ENCODE peak calls at places on chromosome 7, in five cellular contexts. One of them, this sample, is unnamed. For H3K4me1, the result is how much of the 10 kb centered on the place peaks cover.

GRCh38 chr7:20301311-20301939 is 29.3 kb upstream of the ITGB8 start:
- DNase-seq in breast epithelium: no peak
- DNase-seq in GM23338: no peak
- DNase-seq in prostate gland: no peak
- DNase-seq in HCT116: no peak
- DNase-seq in this sample: no peak

GRCh38 chr7:6422926-6423632 is 24.7 kb downstream of the DAGLB start:
- DNase-seq in breast epithelium: no peak
- DNase-seq in GM23338: no peak
- DNase-seq in prostate gland: no peak
- DNase-seq in HCT116: no peak
- DNase-seq in this sample: no peak

GRCh38 chr7:138115047-138115446 is 38.8 kb downstream of the AKR1D1 start:
- DNase-seq in breast epithelium: no peak
- DNase-seq in GM23338: no peak
- DNase-seq in prostate gland: no peak
- DNase-seq in HCT116: no peak
- DNase-seq in this sample: no peak

GRCh38 chr7:99257675-99258074 is 15.0 kb upstream of the MYH16 start:
- DNase-seq in breast epithelium: no peak
- DNase-seq in GM23338: no peak
- DNase-seq in prostate gland: no peak
- DNase-seq in HCT116: no peak
- DNase-seq in this sample: no peak

GRCh38 chr7:128869138-128869943 is 6.7 kb downstream of the ATP6V1F start:
- DNase-seq in breast epithelium: no peak
- DNase-seq in GM23338: peak
- DNase-seq in prostate gland: peak
- DNase-seq in HCT116: no peak
- DNase-seq in this sample: peak

GRCh38 chr7:74490546-74490945 is 36.8 kb downstream of the GTF2IRD1 start:
- DNase-seq in breast epithelium: no peak
- DNase-seq in GM23338: no peak
- DNase-seq in prostate gland: no peak
- DNase-seq in HCT116: no peak
- DNase-seq in this sample: no peak

GRCh38 chr7:87212478-87212877 is 7.1 kb downstream of the TMEM243 start:
- DNase-seq in breast epithelium: no peak
- DNase-seq in GM23338: no peak
- DNase-seq in prostate gland: no peak
- DNase-seq in HCT116: no peak
- DNase-seq in this sample: no peak

GRCh38 chr7:50339990-50340500 is 35.5 kb downstream of the IKZF1 start:
- DNase-seq in breast epithelium: no peak
- DNase-seq in GM23338: peak
- DNase-seq in prostate gland: no peak
- DNase-seq in HCT116: no peak
- DNase-seq in this sample: peak

GRCh38 chr7:26705567-26705966 is 158.8 kb downstream of the SKAP2 start:
- DNase-seq in breast epithelium: no peak
- DNase-seq in GM23338: no peak
- DNase-seq in prostate gland: peak
- DNase-seq in HCT116: no peak
- DNase-seq in this sample: no peak

GRCh38 chr7:68706291-68706690 is 892.0 kb upstream of the AUTS2 start:
- DNase-seq in breast epithelium: no peak
- DNase-seq in GM23338: no peak
- DNase-seq in prostate gland: no peak
- DNase-seq in HCT116: no peak
- DNase-seq in this sample: no peak

GRCh38 chr7:14761506-14762296 is 140.8 kb downstream of the DGKB start:
- DNase-seq in breast epithelium: no peak
- DNase-seq in GM23338: no peak
- DNase-seq in prostate gland: peak
- DNase-seq in HCT116: no peak
- DNase-seq in this sample: peak

GRCh38 chr7:31065021-31065593 is 13.0 kb downstream of the ADCYAP1R1 start:
- DNase-seq in breast epithelium: no peak
- DNase-seq in GM23338: peak
- DNase-seq in prostate gland: no peak
- DNase-seq in HCT116: no peak
- DNase-seq in this sample: no peak

GRCh38 chr7:139332960-139333359 is 8.2 kb upstream of the FMC1 start:
- DNase-seq in breast epithelium: no peak
- DNase-seq in GM23338: no peak
- DNase-seq in prostate gland: peak
- DNase-seq in HCT116: no peak
- DNase-seq in this sample: no peak

GRCh38 chr7:66952343-66953043 is 31.5 kb downstream of the TMEM248 start:
- DNase-seq in breast epithelium: no peak
- DNase-seq in GM23338: no peak
- DNase-seq in prostate gland: no peak
- DNase-seq in HCT116: peak
- DNase-seq in this sample: peak

GRCh38 chr7:32427769-32428291 is 62.4 kb downstream of the LSM5 start:
- DNase-seq in breast epithelium: peak
- DNase-seq in GM23338: peak
- DNase-seq in prostate gland: peak
- DNase-seq in HCT116: peak
- DNase-seq in this sample: peak

GRCh38 chr7:139871276-139871675 is 42.2 kb downstream of the TBXAS1 start:
- DNase-seq in breast epithelium: no peak
- DNase-seq in GM23338: no peak
- DNase-seq in prostate gland: no peak
- DNase-seq in HCT116: no peak
- DNase-seq in this sample: no peak

GRCh38 chr7:27051451-27051850 is 44.3 kb downstream of the HOXA1 start:
- DNase-seq in breast epithelium: no peak
- DNase-seq in GM23338: no peak
- DNase-seq in prostate gland: no peak
- DNase-seq in HCT116: no peak
- DNase-seq in this sample: no peak

GRCh38 chr7:139620676-139621344 is 97.3 kb downstream of the CLEC2L start:
- DNase-seq in breast epithelium: no peak
- DNase-seq in GM23338: peak
- DNase-seq in prostate gland: no peak
- DNase-seq in HCT116: peak
- DNase-seq in this sample: peak

GRCh38 chr7:105268511-105269392 is 120.0 kb downstream of the SRPK2 start:
- DNase-seq in breast epithelium: no peak
- DNase-seq in GM23338: no peak
- DNase-seq in prostate gland: peak
- DNase-seq in HCT116: no peak
- DNase-seq in this sample: no peak

GRCh38 chr7:8184241-8184640 is 77.7 kb downstream of the ICA1 start:
- DNase-seq in breast epithelium: no peak
- DNase-seq in GM23338: no peak
- DNase-seq in prostate gland: no peak
- DNase-seq in HCT116: no peak
- DNase-seq in this sample: no peak

GRCh38 chr7:19558527-19558926 is 150.3 kb downstream of the POLR1F start:
- DNase-seq in breast epithelium: no peak
- DNase-seq in GM23338: no peak
- DNase-seq in prostate gland: no peak
- DNase-seq in HCT116: no peak
- DNase-seq in this sample: no peak

GRCh38 chr7:3712841-3713240 is 411.8 kb downstream of the SDK1 start:
- DNase-seq in breast epithelium: no peak
- DNase-seq in GM23338: no peak
- DNase-seq in prostate gland: no peak
- DNase-seq in HCT116: no peak
- DNase-seq in this sample: peak

GRCh38 chr7:44995555-44996493 is 4.2 kb upstream of the CCM2 start:
- DNase-seq in breast epithelium: no peak
- DNase-seq in GM23338: no peak
- DNase-seq in prostate gland: no peak
- DNase-seq in HCT116: no peak
- DNase-seq in this sample: no peak

GRCh38 chr7:80699030-80699638 is 60.7 kb downstream of the CD36 start:
- DNase-seq in breast epithelium: no peak
- DNase-seq in GM23338: peak
- DNase-seq in prostate gland: no peak
- DNase-seq in HCT116: peak
- DNase-seq in this sample: no peak

GRCh38 chr7:144508702-144509101 is 105.2 kb upstream of the NOBOX start:
- DNase-seq in breast epithelium: no peak
- DNase-seq in GM23338: no peak
- DNase-seq in prostate gland: no peak
- DNase-seq in HCT116: no peak
- DNase-seq in this sample: no peak

GRCh38 chr7:4015996-4016395 is 666.1 kb upstream of the FOXK1 start:
- DNase-seq in breast epithelium: no peak
- DNase-seq in GM23338: no peak
- DNase-seq in prostate gland: no peak
- DNase-seq in HCT116: no peak
- DNase-seq in this sample: no peak

GRCh38 chr7:91656486-91657237 is 223.8 kb downstream of the MTERF1 start:
- DNase-seq in breast epithelium: no peak
- DNase-seq in GM23338: no peak
- DNase-seq in prostate gland: no peak
- DNase-seq in HCT116: no peak
- DNase-seq in this sample: no peak

GRCh38 chr7:14210075-14210474 is 220.6 kb upstream of the ETV1 start:
- DNase-seq in breast epithelium: no peak
- DNase-seq in GM23338: no peak
- DNase-seq in prostate gland: no peak
- DNase-seq in HCT116: no peak
- DNase-seq in this sample: no peak

GRCh38 chr7:103691291-103691690 is 245.3 kb upstream of the SLC26A5 start:
- DNase-seq in breast epithelium: no peak
- DNase-seq in GM23338: no peak
- DNase-seq in prostate gland: no peak
- DNase-seq in HCT116: no peak
- DNase-seq in this sample: no peak

GRCh38 chr7:95609277-95609971 is 13.1 kb upstream of the PDK4 start:
- DNase-seq in breast epithelium: no peak
- DNase-seq in GM23338: no peak
- DNase-seq in prostate gland: peak
- DNase-seq in HCT116: no peak
- DNase-seq in this sample: peak

DNA sequence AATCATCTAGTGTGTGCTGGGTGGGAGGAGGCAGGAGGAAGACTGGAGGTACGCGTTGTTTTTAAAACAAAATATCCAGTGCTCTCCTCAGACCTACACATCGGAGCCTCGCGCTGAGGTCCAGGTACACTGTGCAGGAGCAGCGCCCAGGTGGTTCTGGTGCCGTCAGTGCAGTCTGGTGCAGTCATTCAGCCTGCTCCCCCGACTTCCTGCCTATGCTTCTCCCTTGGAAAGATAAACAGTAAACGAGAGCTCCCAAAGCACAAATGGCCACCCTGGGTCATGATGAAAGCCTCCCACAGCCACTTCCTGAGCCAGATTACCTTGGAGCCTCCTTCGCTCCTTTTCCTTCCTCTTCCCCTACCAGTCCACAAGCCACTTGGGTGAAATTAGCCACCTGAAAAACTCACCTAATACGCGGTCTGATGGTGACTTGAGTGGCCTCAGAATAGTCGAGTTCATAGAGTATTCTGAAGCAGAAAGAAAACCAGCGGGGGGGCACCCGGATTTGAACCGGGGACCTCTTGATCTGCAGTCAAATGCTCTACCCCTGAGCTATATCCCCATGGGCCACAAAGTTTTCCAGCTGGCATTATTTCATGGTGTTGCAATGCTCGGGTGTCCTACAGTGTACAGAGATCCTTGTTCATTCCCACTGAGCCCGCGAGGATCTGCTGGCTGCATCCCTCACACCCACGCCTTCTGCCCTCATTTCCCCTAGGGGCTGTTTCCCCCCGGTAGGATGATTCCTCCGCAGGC is 82.5 kb downstream of the ZNF467 start:
- DNase-seq in breast epithelium: no peak
- DNase-seq in GM23338: peak
- DNase-seq in prostate gland: no peak
- DNase-seq in HCT116: peak
- DNase-seq in this sample: no peak
- TF ChIP-seq POLR2AphosphoS5 in breast epithelium: no peak
- TF ChIP-seq POLR2AphosphoS5 in GM23338: no peak
- TF ChIP-seq POLR2AphosphoS5 in prostate gland: no peak
- TF ChIP-seq POLR2AphosphoS5 in HCT116: no peak
- TF ChIP-seq POLR2AphosphoS5 in this sample: no peak

DNA sequence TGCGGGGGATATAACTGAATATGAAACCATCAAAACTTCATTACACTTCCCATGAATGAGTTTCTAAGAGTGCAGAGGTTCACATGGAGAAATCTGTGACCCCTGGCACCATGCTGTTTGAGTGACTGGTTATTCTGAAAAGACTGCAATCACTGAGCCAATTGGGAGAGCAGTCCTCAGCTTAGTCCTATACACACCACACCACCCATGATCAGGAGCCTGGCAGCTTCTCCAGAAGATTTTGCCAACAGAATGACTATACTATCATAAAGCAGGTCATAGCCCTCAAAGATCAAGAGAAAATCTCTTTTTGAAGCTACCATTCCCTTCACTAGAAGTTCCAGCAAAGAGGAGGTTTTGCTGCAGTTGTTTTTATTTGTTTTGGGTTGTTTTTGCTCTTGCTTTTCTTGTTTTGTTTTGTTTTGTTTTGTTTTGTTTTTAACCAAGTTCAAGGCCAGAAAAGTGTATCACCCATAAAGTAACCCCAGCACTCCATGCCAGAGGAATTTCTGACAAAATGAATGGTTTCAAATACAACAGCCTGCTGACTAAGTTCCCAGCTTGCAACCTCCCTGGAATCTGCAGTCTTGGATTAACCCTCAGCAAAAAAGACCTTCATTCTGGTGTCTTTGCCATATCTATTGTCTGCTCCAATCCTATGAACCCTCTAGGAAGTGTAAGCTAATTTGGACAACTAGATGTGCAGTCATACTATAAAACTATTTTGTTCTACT is 19.7 kb upstream of the HGF start:
- DNase-seq in breast epithelium: no peak
- DNase-seq in GM23338: no peak
- DNase-seq in prostate gland: no peak
- DNase-seq in HCT116: no peak
- DNase-seq in this sample: no peak
- H3K4me1 ChIP-seq in breast epithelium: under half
- H3K4me1 ChIP-seq in GM23338: under half
- H3K4me1 ChIP-seq in prostate gland: under half
- H3K4me1 ChIP-seq in HCT116: under half
- H3K4me1 ChIP-seq in this sample: under half

GRCh38 chr7:47988496-47989386 is 9.3 kb upstream of the HUS1 start:
- DNase-seq in breast epithelium: no peak
- DNase-seq in GM23338: peak
- DNase-seq in prostate gland: no peak
- DNase-seq in HCT116: no peak
- DNase-seq in this sample: no peak
- TF ChIP-seq CTCF in breast epithelium: no peak
- TF ChIP-seq CTCF in GM23338: peak
- TF ChIP-seq CTCF in prostate gland: no peak
- TF ChIP-seq CTCF in HCT116: peak
- TF ChIP-seq CTCF in this sample: peak

DNA sequence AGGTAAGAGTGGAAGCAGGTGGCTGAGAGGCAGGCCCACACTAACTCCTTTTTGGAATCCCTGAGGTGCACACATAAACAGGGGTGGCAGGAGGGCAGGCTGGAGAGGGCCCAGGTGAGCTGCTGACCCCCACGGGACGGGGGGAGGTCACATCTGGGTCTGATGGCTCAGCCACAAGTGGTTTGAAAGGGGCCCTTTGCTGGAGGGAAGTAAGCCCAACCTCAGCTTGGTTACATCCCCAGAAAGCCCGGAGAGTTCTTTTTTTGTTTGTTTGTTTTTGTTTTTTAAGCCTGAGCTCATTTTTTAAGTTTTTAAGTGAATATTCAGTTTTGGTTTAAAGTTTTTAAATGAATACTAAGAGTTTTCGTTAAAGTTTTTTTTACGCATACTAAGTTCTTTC is 72.8 kb upstream of the CUX1 start:
- DNase-seq in breast epithelium: no peak
- DNase-seq in GM23338: peak
- DNase-seq in prostate gland: no peak
- DNase-seq in HCT116: no peak
- DNase-seq in this sample: no peak
- TF ChIP-seq POLR2AphosphoS5 in breast epithelium: no peak
- TF ChIP-seq POLR2AphosphoS5 in GM23338: no peak
- TF ChIP-seq POLR2AphosphoS5 in prostate gland: no peak
- TF ChIP-seq POLR2AphosphoS5 in HCT116: no peak
- TF ChIP-seq POLR2AphosphoS5 in this sample: no peak

This sample was measured in transverse colon.